ENCODE peak calls at places on chromosomes 16 and 17, in four cellular contexts. H, X, P and B are unnamed samples.

GRCh38 chr16:79269211-79269863 is 331.2 kb downstream of the MAF start:
- DNase-seq in P (no peak), H (no peak), X (no peak), B (no peak)

GRCh38 chr17:74157366-74157765 is 46.1 kb upstream of the RPL38 start:
- DNase-seq in X (no peak), P (no peak), H (no peak), B (no peak)

GRCh38 chr17:19727466-19728113 is 11.2 kb upstream of the SLC47A2 start:
- DNase-seq in H (peak), P (peak), X (peak), B (peak)

GRCh38 chr16:88469615-88470395 is 16.7 kb downstream of the ZFPM1 start:
- DNase-seq in P (no peak), X (no peak), H (no peak), B (no peak)

GRCh38 chr17:60524463-60525346 is 1.3 kb downstream of the APPBP2 start:
- DNase-seq in P (no peak), X (peak), H (peak), B (peak)

GRCh38 chr16:73846292-73846849 is 450.2 kb upstream of the PSMD7 start:
- DNase-seq in X (no peak), H (no peak), P (no peak), B (no peak)

GRCh38 chr16:2500937-2501750 is 12.6 kb upstream of the ATP6V0C start:
- DNase-seq in P (peak), X (peak), H (peak), B (peak)

GRCh38 chr16:49061315-49061714 is 220.3 kb downstream of the CBLN1 start:
- DNase-seq in H (no peak), X (no peak), P (no peak), B (no peak)

GRCh38 chr16:17160285-17160854 is 310.4 kb downstream of the XYLT1 start:
- DNase-seq in P (peak), H (peak), X (peak), B (no peak)

GRCh38 chr17:43892672-43892975 is 14.7 kb downstream of the MPP2 start:
- DNase-seq in H (no peak), P (no peak), X (no peak), B (no peak)

GRCh38 chr16:75570351-75571104 is 4.3 kb downstream of the GABARAPL2 start:
- DNase-seq in P (no peak), X (no peak), H (no peak), B (no peak)

GRCh38 chr17:76137351-76138233 is 3.5 kb downstream of the FOXJ1 start:
- DNase-seq in P (no peak), X (no peak), H (no peak), B (no peak)

GRCh38 chr17:7889166-7889584 is 586 bp downstream of the CHD3 start:
- DNase-seq in H (peak), P (peak), X (peak), B (peak)

GRCh38 chr16:85461814-85462404 is 151.2 kb upstream of the GSE1 start:
- DNase-seq in P (peak), H (peak), X (peak), B (no peak)

GRCh38 chr16:60091479-60091878 is 1357.4 kb upstream of the GOT2 start:
- DNase-seq in H (no peak), X (peak), P (no peak), B (no peak)

GRCh38 chr17:78369791-78370381 is 8.6 kb upstream of the PGS1 start:
- DNase-seq in X (no peak), H (no peak), P (no peak), B (peak)

GRCh38 chr16:21653571-21653970 is 1.2 kb upstream of the IGSF6 start:
- DNase-seq in X (no peak), P (no peak), H (no peak), B (no peak)

GRCh38 chr17:4658478-4659305 is 17.2 kb upstream of the ALOX15 start:
- DNase-seq in P (no peak), H (peak), X (peak), B (peak)

GRCh38 chr16:89574681-89575246 is 794 bp upstream of the CPNE7 start:
- DNase-seq in X (peak), H (peak), P (no peak), B (peak)

GRCh38 chr17:3678821-3679175 is 10.2 kb downstream of the EMC6 start:
- DNase-seq in P (no peak), X (no peak), H (no peak), B (no peak)